ENCODE peak calls at places on chromosomes 12 and 14, in eight cellular contexts. One of them, this sample, is unnamed.

GRCh38 chr12:79451365-79451764 is 239.4 kb downstream of the PAWR start:
- DNase-seq in IMR-90: no peak
- DNase-seq in heart right ventricle: no peak
- DNase-seq in OCI-LY7: no peak
- DNase-seq in right atrium auricular region: no peak
- DNase-seq in mucosa of descending colon: no peak
- DNase-seq in naive thymus-derived CD4-positive, alpha-beta T cell: no peak
- DNase-seq in breast epithelium: no peak
- DNase-seq in this sample: no peak

GRCh38 chr12:116547955-116548471 is 11.2 kb upstream of the MAP1LC3B2 start:
- DNase-seq in IMR-90: peak; percentile 55
- DNase-seq in heart right ventricle: no peak
- DNase-seq in OCI-LY7: peak; percentile 50
- DNase-seq in right atrium auricular region: no peak
- DNase-seq in mucosa of descending colon: no peak
- DNase-seq in naive thymus-derived CD4-positive, alpha-beta T cell: no peak
- DNase-seq in breast epithelium: no peak
- DNase-seq in this sample: no peak

GRCh38 chr14:58501214-58501816 is 73.8 kb downstream of the KIAA0586 start:
- DNase-seq in IMR-90: peak; percentile 88
- DNase-seq in heart right ventricle: peak; percentile 22
- DNase-seq in OCI-LY7: peak; percentile 68
- DNase-seq in right atrium auricular region: no peak
- DNase-seq in mucosa of descending colon: no peak
- DNase-seq in naive thymus-derived CD4-positive, alpha-beta T cell: no peak
- DNase-seq in breast epithelium: no peak
- DNase-seq in this sample: no peak

GRCh38 chr14:68643673-68644072 is 149.2 kb downstream of the ZFP36L1 start:
- DNase-seq in IMR-90: no peak
- DNase-seq in heart right ventricle: no peak
- DNase-seq in OCI-LY7: no peak
- DNase-seq in right atrium auricular region: peak; percentile 56
- DNase-seq in mucosa of descending colon: no peak
- DNase-seq in naive thymus-derived CD4-positive, alpha-beta T cell: no peak
- DNase-seq in breast epithelium: no peak
- DNase-seq in this sample: no peak

GRCh38 chr12:89517648-89518047 is 6.9 kb downstream of the GALNT4 start:
- DNase-seq in IMR-90: no peak
- DNase-seq in heart right ventricle: no peak
- DNase-seq in OCI-LY7: no peak
- DNase-seq in right atrium auricular region: no peak
- DNase-seq in mucosa of descending colon: no peak
- DNase-seq in naive thymus-derived CD4-positive, alpha-beta T cell: no peak
- DNase-seq in breast epithelium: no peak
- DNase-seq in this sample: no peak

GRCh38 chr12:25377475-25378179 is 126.9 kb upstream of the KRAS start:
- DNase-seq in IMR-90: peak; percentile 94
- DNase-seq in heart right ventricle: no peak
- DNase-seq in OCI-LY7: no peak
- DNase-seq in right atrium auricular region: no peak
- DNase-seq in mucosa of descending colon: no peak
- DNase-seq in naive thymus-derived CD4-positive, alpha-beta T cell: peak; percentile 46
- DNase-seq in breast epithelium: no peak
- DNase-seq in this sample: no peak

GRCh38 chr14:96206461-96206860 is 1.8 kb downstream of the BDKRB2 start:
- DNase-seq in IMR-90: no peak
- DNase-seq in heart right ventricle: no peak
- DNase-seq in OCI-LY7: peak; percentile 12
- DNase-seq in right atrium auricular region: no peak
- DNase-seq in mucosa of descending colon: no peak
- DNase-seq in naive thymus-derived CD4-positive, alpha-beta T cell: no peak
- DNase-seq in breast epithelium: no peak
- DNase-seq in this sample: no peak

GRCh38 chr12:40209886-40210285 is 14.9 kb upstream of the LRRK2 start:
- DNase-seq in IMR-90: no peak
- DNase-seq in heart right ventricle: no peak
- DNase-seq in OCI-LY7: no peak
- DNase-seq in right atrium auricular region: no peak
- DNase-seq in mucosa of descending colon: no peak
- DNase-seq in naive thymus-derived CD4-positive, alpha-beta T cell: no peak
- DNase-seq in breast epithelium: no peak
- DNase-seq in this sample: no peak

GRCh38 chr12:30824311-30824710 is 69.6 kb upstream of the CAPRIN2 start:
- DNase-seq in IMR-90: no peak
- DNase-seq in heart right ventricle: no peak
- DNase-seq in OCI-LY7: no peak
- DNase-seq in right atrium auricular region: no peak
- DNase-seq in mucosa of descending colon: no peak
- DNase-seq in naive thymus-derived CD4-positive, alpha-beta T cell: no peak
- DNase-seq in breast epithelium: no peak
- DNase-seq in this sample: no peak

GRCh38 chr12:94481734-94482133 is 22.1 kb upstream of the CEP83 start:
- DNase-seq in IMR-90: no peak
- DNase-seq in heart right ventricle: no peak
- DNase-seq in OCI-LY7: no peak
- DNase-seq in right atrium auricular region: no peak
- DNase-seq in mucosa of descending colon: no peak
- DNase-seq in naive thymus-derived CD4-positive, alpha-beta T cell: no peak
- DNase-seq in breast epithelium: no peak
- DNase-seq in this sample: no peak

GRCh38 chr14:102095231-102095870 is 8.5 kb upstream of the HSP90AA1 start:
- DNase-seq in IMR-90: peak; percentile 66
- DNase-seq in heart right ventricle: no peak
- DNase-seq in OCI-LY7: no peak
- DNase-seq in right atrium auricular region: no peak
- DNase-seq in mucosa of descending colon: no peak
- DNase-seq in naive thymus-derived CD4-positive, alpha-beta T cell: no peak
- DNase-seq in breast epithelium: no peak
- DNase-seq in this sample: no peak

GRCh38 chr12:54300732-54301427 is at the start of gene NFE2:
- DNase-seq in IMR-90: peak; percentile 77
- DNase-seq in heart right ventricle: no peak
- DNase-seq in OCI-LY7: no peak
- DNase-seq in right atrium auricular region: no peak
- DNase-seq in mucosa of descending colon: peak; percentile 72
- DNase-seq in naive thymus-derived CD4-positive, alpha-beta T cell: peak; percentile 48
- DNase-seq in breast epithelium: peak; percentile 75
- DNase-seq in this sample: no peak

GRCh38 chr12:41566703-41567102 is 378.6 kb downstream of the PDZRN4 start:
- DNase-seq in IMR-90: no peak
- DNase-seq in heart right ventricle: no peak
- DNase-seq in OCI-LY7: no peak
- DNase-seq in right atrium auricular region: no peak
- DNase-seq in mucosa of descending colon: no peak
- DNase-seq in naive thymus-derived CD4-positive, alpha-beta T cell: no peak
- DNase-seq in breast epithelium: no peak
- DNase-seq in this sample: no peak

GRCh38 chr12:91622981-91623380 is 440.4 kb upstream of the DCN start:
- DNase-seq in IMR-90: no peak
- DNase-seq in heart right ventricle: no peak
- DNase-seq in OCI-LY7: no peak
- DNase-seq in right atrium auricular region: no peak
- DNase-seq in mucosa of descending colon: no peak
- DNase-seq in naive thymus-derived CD4-positive, alpha-beta T cell: no peak
- DNase-seq in breast epithelium: no peak
- DNase-seq in this sample: no peak

GRCh38 chr12:52390739-52391617 is 5.5 kb upstream of the KRT84 start:
- DNase-seq in IMR-90: peak; percentile 13
- DNase-seq in heart right ventricle: no peak
- DNase-seq in OCI-LY7: peak; percentile 6
- DNase-seq in right atrium auricular region: no peak
- DNase-seq in mucosa of descending colon: no peak
- DNase-seq in naive thymus-derived CD4-positive, alpha-beta T cell: no peak
- DNase-seq in breast epithelium: no peak
- DNase-seq in this sample: no peak

GRCh38 chr12:10170199-10170598 is 1.7 kb downstream of the OLR1 start:
- DNase-seq in IMR-90: no peak
- DNase-seq in heart right ventricle: no peak
- DNase-seq in OCI-LY7: no peak
- DNase-seq in right atrium auricular region: no peak
- DNase-seq in mucosa of descending colon: no peak
- DNase-seq in naive thymus-derived CD4-positive, alpha-beta T cell: no peak
- DNase-seq in breast epithelium: no peak
- DNase-seq in this sample: no peak

GRCh38 chr12:110073049-110073831 is 24.9 kb upstream of the C12orf76 start:
- DNase-seq in IMR-90: no peak
- DNase-seq in heart right ventricle: peak; percentile 10
- DNase-seq in OCI-LY7: peak; percentile 54
- DNase-seq in right atrium auricular region: no peak
- DNase-seq in mucosa of descending colon: peak; percentile 59
- DNase-seq in naive thymus-derived CD4-positive, alpha-beta T cell: peak; percentile 41
- DNase-seq in breast epithelium: no peak
- DNase-seq in this sample: no peak

GRCh38 chr12:106866426-106867080 is 89.2 kb upstream of the TMEM263 start:
- DNase-seq in IMR-90: no peak
- DNase-seq in heart right ventricle: no peak
- DNase-seq in OCI-LY7: no peak
- DNase-seq in right atrium auricular region: no peak
- DNase-seq in mucosa of descending colon: no peak
- DNase-seq in naive thymus-derived CD4-positive, alpha-beta T cell: no peak
- DNase-seq in breast epithelium: no peak
- DNase-seq in this sample: no peak

GRCh38 chr12:53492830-53493609 is 6.2 kb downstream of the MAP3K12 start:
- DNase-seq in IMR-90: peak; percentile 80
- DNase-seq in heart right ventricle: peak; percentile 92
- DNase-seq in OCI-LY7: peak; percentile 90
- DNase-seq in right atrium auricular region: peak; percentile 96
- DNase-seq in mucosa of descending colon: peak; percentile 96
- DNase-seq in naive thymus-derived CD4-positive, alpha-beta T cell: peak; percentile 90
- DNase-seq in breast epithelium: peak; percentile 95
- DNase-seq in this sample: peak; percentile 81

GRCh38 chr12:111570090-111570961 is 28.8 kb downstream of the ATXN2 start:
- DNase-seq in IMR-90: peak; percentile 92
- DNase-seq in heart right ventricle: no peak
- DNase-seq in OCI-LY7: no peak
- DNase-seq in right atrium auricular region: no peak
- DNase-seq in mucosa of descending colon: no peak
- DNase-seq in naive thymus-derived CD4-positive, alpha-beta T cell: no peak
- DNase-seq in breast epithelium: no peak
- DNase-seq in this sample: no peak

GRCh38 chr12:82015623-82016347 is 256.6 kb upstream of the PPFIA2 start:
- DNase-seq in IMR-90: no peak
- DNase-seq in heart right ventricle: no peak
- DNase-seq in OCI-LY7: no peak
- DNase-seq in right atrium auricular region: no peak
- DNase-seq in mucosa of descending colon: no peak
- DNase-seq in naive thymus-derived CD4-positive, alpha-beta T cell: no peak
- DNase-seq in breast epithelium: no peak
- DNase-seq in this sample: no peak

GRCh38 chr14:104477117-104477623 is 102.4 kb upstream of the C14orf180 start:
- DNase-seq in IMR-90: no peak
- DNase-seq in heart right ventricle: no peak
- DNase-seq in OCI-LY7: no peak
- DNase-seq in right atrium auricular region: no peak
- DNase-seq in mucosa of descending colon: no peak
- DNase-seq in naive thymus-derived CD4-positive, alpha-beta T cell: no peak
- DNase-seq in breast epithelium: no peak
- DNase-seq in this sample: no peak
- H3K9me3 ChIP-seq in IMR-90: peaks cover 26% of the 10 kb centered on the region
- H3K9me3 ChIP-seq in heart right ventricle: peaks cover 18% of the 10 kb centered on the region
- H3K9me3 ChIP-seq in OCI-LY7: no peaks in the 10 kb centered on the region
- H3K9me3 ChIP-seq in right atrium auricular region: peaks cover 14% of the 10 kb centered on the region
- H3K9me3 ChIP-seq in mucosa of descending colon: peaks cover 8% of the 10 kb centered on the region
- H3K9me3 ChIP-seq in naive thymus-derived CD4-positive, alpha-beta T cell: no peaks in the 10 kb centered on the region
- H3K9me3 ChIP-seq in breast epithelium: peaks cover 15% of the 10 kb centered on the region
- H3K9me3 ChIP-seq in this sample: no peaks in the 10 kb centered on the region

GRCh38 chr14:106635569-106635968 is 1109.2 kb downstream of the TMEM121 start:
- DNase-seq in IMR-90: no peak
- DNase-seq in heart right ventricle: no peak
- DNase-seq in OCI-LY7: no peak
- DNase-seq in right atrium auricular region: no peak
- DNase-seq in mucosa of descending colon: no peak
- DNase-seq in naive thymus-derived CD4-positive, alpha-beta T cell: no peak
- DNase-seq in breast epithelium: no peak
- DNase-seq in this sample: no peak
- H3K9me3 ChIP-seq in IMR-90: peaks cover 16% of the 10 kb centered on the region
- H3K9me3 ChIP-seq in heart right ventricle: no peaks in the 10 kb centered on the region
- H3K9me3 ChIP-seq in OCI-LY7: no peaks in the 10 kb centered on the region
- H3K9me3 ChIP-seq in right atrium auricular region: no peaks in the 10 kb centered on the region
- H3K9me3 ChIP-seq in mucosa of descending colon: no peaks in the 10 kb centered on the region
- H3K9me3 ChIP-seq in naive thymus-derived CD4-positive, alpha-beta T cell: no peaks in the 10 kb centered on the region
- H3K9me3 ChIP-seq in breast epithelium: no peaks in the 10 kb centered on the region
- H3K9me3 ChIP-seq in this sample: no peaks in the 10 kb centered on the region

GRCh38 chr14:19754172-19754571 is 10.8 kb downstream of the OR4Q3 start:
- DNase-seq in IMR-90: no peak
- DNase-seq in heart right ventricle: no peak
- DNase-seq in OCI-LY7: no peak
- DNase-seq in right atrium auricular region: no peak
- DNase-seq in mucosa of descending colon: no peak
- DNase-seq in naive thymus-derived CD4-positive, alpha-beta T cell: no peak
- DNase-seq in breast epithelium: no peak
- DNase-seq in this sample: no peak
- H3K9me3 ChIP-seq in IMR-90: peaks cover 12% of the 10 kb centered on the region
- H3K9me3 ChIP-seq in heart right ventricle: no peaks in the 10 kb centered on the region
- H3K9me3 ChIP-seq in OCI-LY7: peaks cover 6% of the 10 kb centered on the region
- H3K9me3 ChIP-seq in right atrium auricular region: no peaks in the 10 kb centered on the region
- H3K9me3 ChIP-seq in mucosa of descending colon: peaks cover 48% of the 10 kb centered on the region
- H3K9me3 ChIP-seq in naive thymus-derived CD4-positive, alpha-beta T cell: no peaks in the 10 kb centered on the region
- H3K9me3 ChIP-seq in breast epithelium: no peaks in the 10 kb centered on the region
- H3K9me3 ChIP-seq in this sample: no peaks in the 10 kb centered on the region

GRCh38 chr12:34349673-34349961 is 327.3 kb downstream of the ALG10 start:
- DNase-seq in IMR-90: no peak
- DNase-seq in heart right ventricle: no peak
- DNase-seq in OCI-LY7: no peak
- DNase-seq in right atrium auricular region: no peak
- DNase-seq in mucosa of descending colon: no peak
- DNase-seq in naive thymus-derived CD4-positive, alpha-beta T cell: no peak
- DNase-seq in breast epithelium: no peak
- DNase-seq in this sample: no peak

GRCh38 chr12:34348836-34349672 is 326.8 kb downstream of the ALG10 start:
- DNase-seq in IMR-90: no peak
- DNase-seq in heart right ventricle: no peak
- DNase-seq in OCI-LY7: no peak
- DNase-seq in right atrium auricular region: no peak
- DNase-seq in mucosa of descending colon: no peak
- DNase-seq in naive thymus-derived CD4-positive, alpha-beta T cell: no peak
- DNase-seq in breast epithelium: no peak
- DNase-seq in this sample: no peak

GRCh38 chr12:34350092-34351041 is 328.1 kb downstream of the ALG10 start:
- DNase-seq in IMR-90: no peak
- DNase-seq in heart right ventricle: no peak
- DNase-seq in OCI-LY7: no peak
- DNase-seq in right atrium auricular region: no peak
- DNase-seq in mucosa of descending colon: no peak
- DNase-seq in naive thymus-derived CD4-positive, alpha-beta T cell: no peak
- DNase-seq in breast epithelium: no peak
- DNase-seq in this sample: no peak

GRCh38 chr12:34354239-34355200 is 332.2 kb downstream of the ALG10 start:
- DNase-seq in IMR-90: no peak
- DNase-seq in heart right ventricle: no peak
- DNase-seq in OCI-LY7: no peak
- DNase-seq in right atrium auricular region: no peak
- DNase-seq in mucosa of descending colon: no peak
- DNase-seq in naive thymus-derived CD4-positive, alpha-beta T cell: no peak
- DNase-seq in breast epithelium: no peak
- DNase-seq in this sample: no peak

DNA sequence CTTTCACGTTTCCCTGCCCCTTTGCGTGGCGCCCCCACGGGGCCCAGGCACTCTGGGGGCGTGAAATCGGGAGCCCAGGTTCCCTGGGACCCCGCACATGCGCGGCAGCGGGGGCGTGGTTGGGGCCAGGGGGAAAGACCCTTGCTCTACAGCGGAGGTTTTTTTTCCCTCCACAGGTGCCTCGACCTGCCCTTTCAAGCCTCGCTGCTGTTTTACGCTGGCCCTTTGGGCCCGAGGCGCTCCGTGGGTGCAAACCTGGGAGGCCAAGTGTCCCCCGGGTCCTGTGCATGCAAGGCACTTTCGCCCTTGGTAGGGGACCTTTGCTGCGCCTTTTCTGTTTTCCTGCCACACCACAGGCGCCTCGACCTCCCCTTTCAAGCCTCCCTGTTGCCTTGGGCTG is 329.8 kb downstream of the ALG10 start:
- DNase-seq in IMR-90: no peak
- DNase-seq in heart right ventricle: no peak
- DNase-seq in OCI-LY7: no peak
- DNase-seq in right atrium auricular region: no peak
- DNase-seq in mucosa of descending colon: no peak
- DNase-seq in naive thymus-derived CD4-positive, alpha-beta T cell: no peak
- DNase-seq in breast epithelium: no peak
- DNase-seq in this sample: no peak
- H3K9me3 ChIP-seq in IMR-90: peaks cover 25% of the 10 kb centered on the region
- H3K9me3 ChIP-seq in heart right ventricle: peaks cover 24% of the 10 kb centered on the region
- H3K9me3 ChIP-seq in OCI-LY7: no peaks in the 10 kb centered on the region
- H3K9me3 ChIP-seq in right atrium auricular region: peaks cover 14% of the 10 kb centered on the region
- H3K9me3 ChIP-seq in mucosa of descending colon: peaks cover 99% of the 10 kb centered on the region
- H3K9me3 ChIP-seq in naive thymus-derived CD4-positive, alpha-beta T cell: no peaks in the 10 kb centered on the region
- H3K9me3 ChIP-seq in breast epithelium: peaks cover 99% of the 10 kb centered on the region
- H3K9me3 ChIP-seq in this sample: no peaks in the 10 kb centered on the region

This sample was measured in T-helper 17 cell.